ENCODE peak calls at places on chromosomes 5 and 9, in ten cellular contexts. U is astrocyte, J is upper lobe of right lung, T is lower lobe of right lung, D is cardiac muscle cell, M is left ventricle myocardium inferior, Y is heart left ventricle, A is Panc1, P is left lung, V is right atrium auricular region. O is an unnamed sample. For H3K9me3 and H3K4me1, the result is how much of the 10 kb centered on the place peaks cover.

GRCh38 chr5:72447751-72448150 is 59.5 kb downstream of the ZNF366 start:
- DNase-seq in V (no peak), P (no peak), M (no peak), J (no peak), A (no peak), U (no peak), T (no peak), D (no peak), Y (no peak), O (no peak)

GRCh38 chr5:122118356-122118948 is 10.9 kb upstream of the ZNF474 start:
- DNase-seq in U (no peak), Y (no peak), P (no peak), A (no peak), D (no peak), M (no peak), J (no peak), T (no peak), V (no peak), O (no peak)

GRCh38 chr5:1479581-1480188 is 34.4 kb upstream of the SLC6A3 start:
- DNase-seq in T (peak), J (no peak), V (peak), P (peak), D (peak), A (no peak), M (no peak), U (no peak), Y (peak), O (no peak)

GRCh38 chr9:81312346-81312745 is 377.0 kb downstream of the TLE1 start:
- DNase-seq in M (no peak), J (no peak), Y (no peak), P (no peak), D (no peak), V (no peak), U (no peak), A (no peak), T (no peak), O (no peak)

GRCh38 chr9:117234178-117234577 is 180.7 kb downstream of the ASTN2 start:
- DNase-seq in T (no peak), U (no peak), D (no peak), A (no peak), V (no peak), P (no peak), Y (no peak), M (no peak), J (no peak), O (no peak)

GRCh38 chr9:137809038-137809630 is 68.4 kb upstream of the CACNA1B start:
- DNase-seq in M (no peak), J (no peak), U (no peak), Y (no peak), P (no peak), V (no peak), T (no peak), D (no peak), A (no peak), O (no peak)

GRCh38 chr5:106174903-106175302 is 1495.8 kb downstream of the EFNA5 start:
- DNase-seq in D (no peak), P (no peak), U (peak), Y (no peak), J (no peak), M (no peak), T (no peak), V (no peak), A (no peak), O (no peak)

GRCh38 chr9:129945314-129945713 is 97.7 kb downstream of the FNBP1 start:
- DNase-seq in V (no peak), A (no peak), M (no peak), U (no peak), T (no peak), D (no peak), P (no peak), J (no peak), Y (no peak), O (no peak)

GRCh38 chr9:112421771-112422222 is 41.9 kb downstream of the HSDL2 start:
- DNase-seq in T (no peak), A (no peak), D (no peak), J (no peak), P (no peak), U (no peak), M (no peak), Y (no peak), V (no peak), O (no peak)

GRCh38 chr5:180820788-180821321 is 18.2 kb upstream of the MGAT1 start:
- DNase-seq in U (no peak), V (no peak), J (no peak), D (no peak), T (no peak), A (no peak), Y (no peak), M (no peak), P (no peak), O (no peak)

GRCh38 chr9:136403915-136404800 is 4.2 kb upstream of the SNAPC4 start:
- DNase-seq in U (no peak), M (no peak), T (no peak), D (no peak), V (no peak), J (no peak), P (no peak), A (no peak), Y (no peak), O (peak)

GRCh38 chr5:59608745-59609144 is 284.8 kb downstream of the PDE4D start:
- DNase-seq in D (no peak), T (no peak), P (no peak), V (no peak), M (no peak), A (no peak), Y (no peak), U (peak), J (no peak), O (no peak)

GRCh38 chr9:80094176-80094771 is 522.5 kb downstream of the TLE4 start:
- DNase-seq in Y (no peak), P (no peak), T (no peak), A (no peak), D (no peak), M (no peak), U (no peak), J (no peak), V (no peak), O (no peak)

GRCh38 chr5:172107606-172108005 is 80.4 kb downstream of the STK10 start:
- DNase-seq in J (no peak), A (no peak), P (no peak), Y (peak), T (peak), M (no peak), V (no peak), U (peak), D (no peak), O (no peak)

GRCh38 chr9:8679405-8679951 is 879.9 kb upstream of the DMAC1 start:
- DNase-seq in P (no peak), M (no peak), Y (no peak), A (no peak), T (no peak), D (no peak), J (no peak), V (no peak), U (no peak), O (no peak)

GRCh38 chr5:859391-859790 is 8.6 kb upstream of the ZDHHC11 start:
- DNase-seq in J (no peak), U (no peak), Y (peak), M (no peak), V (no peak), A (no peak), P (peak), D (no peak), T (peak), O (no peak)

GRCh38 chr5:31496891-31497290 is 35.0 kb downstream of the DROSHA start:
- DNase-seq in J (no peak), T (no peak), P (no peak), A (no peak), Y (no peak), V (no peak), U (no peak), D (no peak), M (no peak), O (no peak)

GRCh38 chr9:132456241-132456640 is 46.2 kb downstream of the CFAP77 start:
- DNase-seq in A (no peak), V (no peak), M (no peak), T (no peak), Y (no peak), U (no peak), D (no peak), P (no peak), J (no peak), O (no peak)

GRCh38 chr5:157828031-157828948 is 30.7 kb downstream of the CLINT1 start:
- DNase-seq in A (no peak), U (peak), P (no peak), Y (no peak), J (no peak), V (no peak), D (peak), T (no peak), M (no peak), O (no peak)

GRCh38 chr9:90722116-90722515 is 79.5 kb upstream of the DIRAS2 start:
- DNase-seq in V (no peak), T (no peak), Y (no peak), J (no peak), A (no peak), U (no peak), P (no peak), D (no peak), M (no peak), O (no peak)

GRCh38 chr5:10530601-10531320 is 33.1 kb upstream of the ANKRD33B start:
- DNase-seq in J (no peak), U (no peak), M (no peak), Y (no peak), T (no peak), A (no peak), P (no peak), V (no peak), D (no peak), O (peak)

GRCh38 chr9:132769895-132770774 is 99.9 kb downstream of the GTF3C4 start:
- DNase-seq in T (peak), Y (peak), M (peak), A (no peak), D (peak), V (peak), J (peak), U (peak), P (peak), O (no peak)

GRCh38 chr9:37034320-37034937 is 361 bp upstream of the PAX5 start:
- DNase-seq in M (no peak), Y (no peak), J (no peak), T (no peak), P (no peak), A (no peak), D (peak), V (no peak), U (no peak), O (no peak)
- TF ChIP-seq CTCF in M (no peak), Y (no peak), J (no peak), T (no peak), P (no peak), A (no peak), D (no peak), V (no peak), U (no peak), O (peak)

DNA sequence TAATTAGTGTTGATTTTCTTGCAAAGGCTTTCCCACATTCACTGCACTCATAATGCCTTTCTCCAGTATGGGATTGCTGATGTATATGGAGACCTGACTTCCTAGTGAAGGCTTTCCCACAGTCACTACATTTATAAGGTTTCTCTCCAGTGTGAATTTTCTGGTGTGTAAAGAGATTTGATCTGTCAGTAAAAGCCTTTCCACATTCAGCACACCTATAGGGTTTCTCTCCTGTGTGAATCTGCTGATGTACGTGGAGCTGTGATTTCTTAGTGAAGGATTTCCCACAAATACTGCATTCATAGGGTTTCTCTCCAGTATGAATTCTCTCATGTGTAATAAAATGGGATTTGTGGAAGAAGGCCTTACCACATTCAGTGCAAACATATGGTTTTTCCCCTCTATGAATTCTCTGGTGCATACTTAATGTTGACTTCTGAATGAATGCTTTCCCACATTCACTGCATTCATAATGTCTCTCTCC is 31.1 kb downstream of the ZNF484 start:
- DNase-seq in A (no peak), Y (no peak), P (no peak), M (no peak), D (no peak), T (no peak), J (no peak), V (no peak), U (no peak), O (no peak)
- H3K9me3 ChIP-seq in A (half or more), Y (half or more), P (under half), M (half or more), D (under half), T (half or more), J (half or more), V (under half), U (under half), O (under half)

GRCh38 chr9:69180200-69180599 is 6.1 kb downstream of the TJP2 start:
- DNase-seq in M (no peak), D (no peak), T (no peak), U (no peak), V (no peak), J (no peak), Y (no peak), P (no peak), A (no peak), O (no peak)
- H3K4me1 ChIP-seq in M (half or more), D (half or more), T (half or more), U (under half), V (under half), J (under half), Y (half or more), P (under half), A (half or more), O (half or more)

GRCh38 chr5:23330726-23331125 is 176.7 kb upstream of the PRDM9 start:
- DNase-seq in V (no peak), T (no peak), P (no peak), M (no peak), A (no peak), D (no peak), U (no peak), J (no peak), Y (no peak), O (no peak)

DNA sequence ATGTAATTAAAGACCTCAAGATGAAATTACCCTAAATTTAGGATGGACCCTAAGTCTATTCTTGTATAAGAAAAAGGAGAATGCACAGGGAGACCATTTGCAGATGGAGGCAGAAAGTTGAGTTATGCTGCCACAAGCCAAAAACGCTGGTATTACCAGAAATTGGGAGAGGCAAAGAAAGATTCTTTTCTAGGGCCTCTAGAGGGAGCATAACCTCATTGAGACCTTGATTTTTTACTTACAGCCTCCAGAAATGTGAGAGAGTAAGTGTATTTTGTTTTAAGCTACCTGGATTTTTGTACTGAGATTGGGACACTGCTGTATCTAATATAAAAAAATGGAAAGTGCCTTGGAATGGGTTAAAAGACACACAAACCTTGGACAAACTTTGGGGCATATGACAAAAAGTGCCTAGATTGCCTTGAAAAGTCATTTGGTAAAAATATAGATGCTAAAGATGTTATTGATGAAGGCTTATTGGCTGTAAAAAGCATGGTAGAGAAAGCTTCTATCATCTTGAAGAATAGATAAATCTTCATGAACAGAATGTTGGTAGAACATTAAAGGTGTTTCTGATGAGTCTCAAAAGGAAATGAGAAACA is 174.7 kb upstream of the PRDM9 start:
- DNase-seq in T (no peak), P (no peak), A (no peak), D (peak), M (no peak), V (no peak), Y (no peak), J (no peak), U (no peak), O (no peak)
- TF ChIP-seq CTCF in T (no peak), P (no peak), A (peak), D (peak), M (peak), V (peak), Y (peak), J (peak), U (peak), O (peak)

O was measured in RWPE2.